ENCODE peak calls at places on chromosome 6, in seven cellular contexts. L, G, O, Y, Z, V and R are unnamed samples.

GRCh38 chr6:20319520-20320357 is 81.9 kb upstream of the E2F3 start:
- DNase-seq in L (no peak), Z (no peak), O (no peak), G (no peak), V (no peak), Y (no peak), R (no peak)

GRCh38 chr6:2228392-2228791 is 17.0 kb downstream of the GMDS start:
- DNase-seq in V (no peak), Z (no peak), G (no peak), L (no peak), Y (no peak), O (no peak), R (no peak)

GRCh38 chr6:46715106-46715505 is 20.1 kb downstream of the PLA2G7 start:
- DNase-seq in V (no peak), Y (no peak), O (no peak), Z (no peak), G (no peak), L (no peak), R (no peak)

GRCh38 chr6:148857817-148858390 is 111.1 kb downstream of the UST start:
- DNase-seq in Z (no peak), Y (no peak), O (no peak), L (no peak), G (no peak), V (peak), R (peak)

GRCh38 chr6:54262956-54263355 is 45.3 kb upstream of the TINAG start:
- DNase-seq in G (no peak), O (no peak), Z (no peak), Y (no peak), V (no peak), L (no peak), R (no peak)

GRCh38 chr6:107657755-107658461 is 166.2 kb downstream of the SCML4 start:
- DNase-seq in V (peak), G (no peak), L (peak), Y (peak), O (no peak), Z (no peak), R (peak)

GRCh38 chr6:135128268-135128914 is 52.7 kb upstream of the MYB start:
- DNase-seq in Y (no peak), L (no peak), O (no peak), Z (no peak), G (no peak), V (no peak), R (no peak)

GRCh38 chr6:122621638-122622037 is 11.4 kb downstream of the PKIB start:
- DNase-seq in Z (no peak), Y (no peak), G (no peak), V (no peak), O (no peak), L (no peak), R (no peak)

GRCh38 chr6:13407709-13408695 is 79.4 kb downstream of the GFOD1 start:
- DNase-seq in O (peak), L (peak), Z (no peak), Y (no peak), G (no peak), V (peak), R (peak)

GRCh38 chr6:131027326-131027725 is 35.7 kb downstream of the EPB41L2 start:
- DNase-seq in G (no peak), V (no peak), Y (no peak), O (no peak), Z (no peak), L (no peak), R (no peak)

GRCh38 chr6:235763-236360 is 56.4 kb upstream of the DUSP22 start:
- DNase-seq in V (peak), Y (no peak), L (peak), G (no peak), O (no peak), Z (no peak), R (no peak)

GRCh38 chr6:25883991-25884390 is 9.9 kb upstream of the SLC17A3 start:
- DNase-seq in O (no peak), Y (no peak), V (peak), G (no peak), Z (no peak), L (peak), R (peak)

GRCh38 chr6:3900744-3901351 is 51.7 kb downstream of the FAM50B start:
- DNase-seq in Y (no peak), G (no peak), V (no peak), O (no peak), L (no peak), Z (no peak), R (no peak)

GRCh38 chr6:10338151-10338550 is 76.7 kb downstream of the TFAP2A start:
- DNase-seq in G (no peak), L (no peak), Y (no peak), O (no peak), Z (no peak), V (no peak), R (peak)

GRCh38 chr6:40585218-40585617 is 1.9 kb downstream of the LRFN2 start:
- DNase-seq in Z (no peak), L (no peak), V (no peak), Y (no peak), O (no peak), G (no peak), R (no peak)

GRCh38 chr6:130535242-130535641 is 169.4 kb downstream of the TMEM200A start:
- DNase-seq in L (no peak), O (no peak), Z (no peak), G (no peak), Y (no peak), V (no peak), R (no peak)

GRCh38 chr6:109793015-109793414 is 101.9 kb downstream of the FIG4 start:
- DNase-seq in V (no peak), Z (no peak), Y (no peak), G (no peak), O (no peak), L (no peak), R (no peak)

GRCh38 chr6:78031228-78031627 is 378.4 kb downstream of the MEI4 start:
- DNase-seq in Y (no peak), O (no peak), Z (no peak), V (no peak), L (no peak), G (no peak), R (no peak)

GRCh38 chr6:168417158-168417557 is 23.8 kb upstream of the SMOC2 start:
- DNase-seq in Y (no peak), L (no peak), G (peak), Z (no peak), V (no peak), O (no peak), R (no peak)

GRCh38 chr6:145562771-145563615 is 172.3 kb downstream of the EPM2A start:
- DNase-seq in G (no peak), Y (no peak), Z (no peak), L (no peak), V (no peak), O (no peak), R (no peak)

GRCh38 chr6:33848498-33848897 is 44.7 kb upstream of the MLN start:
- DNase-seq in Z (no peak), V (no peak), Y (no peak), G (no peak), L (no peak), O (no peak), R (no peak)

GRCh38 chr6:141734441-141734840 is 398.3 kb upstream of the GJE1 start:
- DNase-seq in G (no peak), Z (no peak), Y (no peak), O (no peak), L (no peak), V (no peak), R (no peak)

GRCh38 chr6:43181942-43182860 is at the start of gene CUL9:
- DNase-seq in G (peak), Y (peak), O (peak), V (peak), Z (peak), L (peak), R (peak)

GRCh38 chr6:151141685-151142084 is 98.1 kb upstream of the AKAP12 start:
- DNase-seq in O (no peak), V (no peak), G (peak), Z (no peak), L (peak), Y (peak), R (no peak)

GRCh38 chr6:151140767-151141166 is 99.0 kb upstream of the AKAP12 start:
- DNase-seq in O (no peak), G (no peak), V (no peak), Y (no peak), Z (no peak), L (no peak), R (no peak)

GRCh38 chr6:151143337-151143736 is 96.4 kb upstream of the AKAP12 start:
- DNase-seq in Y (no peak), O (no peak), G (no peak), Z (no peak), V (no peak), L (no peak), R (no peak)

GRCh38 chr6:151143806-151144205 is 96.0 kb upstream of the AKAP12 start:
- DNase-seq in G (no peak), O (no peak), Y (no peak), V (no peak), Z (no peak), L (no peak), R (no peak)

DNA sequence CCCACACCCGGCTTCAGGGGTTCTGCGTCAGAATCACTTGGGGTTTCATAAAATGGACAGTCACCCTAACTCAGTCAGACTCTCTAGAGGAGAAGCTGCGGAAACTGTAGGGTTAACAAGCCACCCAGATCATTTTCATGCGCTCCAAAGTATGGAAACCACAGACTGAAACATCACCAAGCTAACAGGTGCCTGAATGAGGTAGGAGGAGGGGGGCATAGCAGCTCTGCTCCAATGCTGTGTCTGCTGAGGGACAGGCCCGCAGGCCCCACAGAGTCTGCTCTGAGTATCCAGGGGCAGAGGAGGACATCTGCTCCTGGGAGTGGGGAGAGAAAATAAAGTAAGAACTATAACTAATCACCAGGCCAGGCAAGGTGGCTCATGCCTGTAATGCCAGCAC is 97.1 kb upstream of the AKAP12 start:
- DNase-seq in Z (no peak), G (no peak), L (no peak), Y (no peak), O (no peak), V (no peak), R (no peak)
- H3K4me3 ChIP-seq in Z (no peak), G (no peak), L (no peak), Y (no peak), O (no peak), V (no peak), R (no peak)

DNA sequence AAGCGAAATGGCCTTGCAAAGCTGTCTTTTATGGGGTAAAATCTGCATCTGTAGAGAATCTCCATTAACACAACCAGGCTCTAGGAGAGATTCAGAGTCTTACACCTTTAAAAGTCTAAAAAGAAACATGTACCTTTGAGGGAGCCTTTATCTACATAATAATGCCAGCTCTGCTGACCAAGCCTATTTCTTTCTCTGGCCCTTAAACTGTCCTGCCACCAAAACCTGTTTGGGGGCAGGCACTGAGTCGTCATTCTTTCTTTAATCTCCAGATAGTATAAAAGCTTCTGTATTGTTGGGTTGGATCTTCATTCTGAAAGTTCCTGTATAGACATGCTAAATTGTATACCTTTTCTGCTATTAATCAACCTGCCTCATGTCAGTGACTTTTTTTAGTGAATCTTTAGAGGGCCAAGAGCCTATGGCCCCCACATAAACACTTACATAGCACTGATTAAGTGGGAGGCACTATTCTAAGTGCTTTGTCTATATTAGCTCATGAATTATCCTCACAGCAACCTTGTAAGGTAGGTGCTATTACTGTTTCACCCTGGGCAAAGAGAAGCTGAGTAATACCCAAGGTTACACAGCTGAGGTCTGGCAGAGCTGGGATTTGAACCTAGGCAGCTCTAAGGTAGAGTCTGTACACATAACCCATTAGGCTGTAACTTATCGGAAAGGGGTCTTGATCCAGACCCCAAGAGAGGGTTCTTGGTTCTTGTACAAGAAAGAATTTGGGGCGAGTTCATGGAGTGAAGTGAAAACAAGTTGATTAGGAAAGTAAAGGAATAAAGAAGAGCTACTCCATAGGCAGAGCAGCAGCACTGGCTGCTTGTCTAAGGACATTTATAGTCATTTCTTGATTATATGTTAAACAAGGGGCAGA is 232.4 kb upstream of the DTNBP1 start:
- DNase-seq in G (no peak), L (no peak), O (no peak), Y (no peak), Z (no peak), V (no peak), R (no peak)
- H3K4me3 ChIP-seq in G (no peak), L (no peak), O (no peak), Y (no peak), Z (no peak), V (no peak), R (no peak)

DNA sequence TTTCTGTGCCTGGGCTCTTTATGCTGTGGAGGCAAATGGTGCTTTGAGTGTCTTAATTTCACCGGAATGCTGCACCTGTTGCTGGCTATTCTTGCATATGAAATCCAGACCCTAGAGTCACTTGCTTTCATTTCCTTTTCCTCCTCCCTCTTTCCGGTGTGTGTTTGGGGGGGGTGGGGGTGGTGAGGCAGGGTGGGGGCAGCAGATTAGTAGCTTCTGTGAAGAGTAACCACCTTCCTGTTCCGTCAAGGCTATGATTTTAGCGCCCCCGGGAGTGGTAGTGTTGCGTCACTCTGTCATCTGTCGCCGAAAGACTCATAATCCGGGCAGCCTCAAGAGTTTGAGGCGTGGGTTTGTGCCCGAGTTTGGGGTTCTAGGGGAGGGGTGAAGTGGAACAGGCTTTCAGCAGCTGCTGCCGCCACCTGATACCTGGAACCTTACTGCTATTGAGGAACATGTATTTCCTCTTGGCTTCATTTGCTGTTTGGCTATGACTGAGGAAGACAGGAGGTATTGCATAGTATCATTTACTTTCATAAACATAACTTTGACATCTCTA is 49.1 kb downstream of the UTRN start:
- DNase-seq in V (no peak), Z (no peak), O (no peak), Y (no peak), L (no peak), G (no peak), R (no peak)
- H3K4me3 ChIP-seq in V (no peak), Z (no peak), O (no peak), Y (peak), L (no peak), G (no peak), R (no peak)

GRCh38 chr6:162063666-162064065 is 663.9 kb downstream of the PRKN start:
- DNase-seq in Z (no peak), L (no peak), V (no peak), G (no peak), O (no peak), Y (no peak), R (peak)

GRCh38 chr6:162056745-162057144 is 670.8 kb downstream of the PRKN start:
- DNase-seq in G (no peak), Y (peak), V (no peak), O (no peak), L (peak), Z (no peak), R (peak)

GRCh38 chr6:162055365-162055764 is 672.2 kb downstream of the PRKN start:
- DNase-seq in Z (no peak), G (no peak), V (no peak), O (peak), L (no peak), Y (no peak), R (no peak)

GRCh38 chr6:162056061-162056460 is 671.5 kb downstream of the PRKN start:
- DNase-seq in O (no peak), Y (no peak), G (no peak), Z (no peak), L (no peak), V (no peak), R (no peak)

GRCh38 chr6:162058281-162058875 is 669.2 kb downstream of the PRKN start:
- DNase-seq in L (no peak), V (no peak), O (peak), Z (no peak), Y (peak), G (no peak), R (no peak)
- H3K4me3 ChIP-seq in L (no peak), V (no peak), O (no peak), Z (no peak), Y (no peak), G (no peak), R (no peak)

GRCh38 chr6:88611721-88612120 is 351.7 kb downstream of the RNGTT start:
- DNase-seq in V (peak), L (peak), G (no peak), Y (no peak), Z (no peak), O (no peak), R (no peak)
- H3K4me3 ChIP-seq in V (no peak), L (no peak), G (no peak), Y (no peak), Z (no peak), O (no peak), R (no peak)

GRCh38 chr6:52390361-52390727 is 28.4 kb downstream of the PAQR8 start:
- DNase-seq in O (no peak), V (peak), Z (no peak), Y (no peak), G (peak), L (peak), R (peak)
- H3K4me3 ChIP-seq in O (no peak), V (no peak), Z (no peak), Y (no peak), G (no peak), L (no peak), R (no peak)